ENCODE peak calls at places on chromosomes 5 and 9, in four cellular contexts. P is IMR-90, O is H9, F is H1. I is an unnamed sample.

GRCh38 chr5:170429014-170429413 is 39.8 kb upstream of the KCNMB1 start:
- DNase-seq in O (peak), F (no peak), P (no peak), I (peak)

GRCh38 chr5:88269222-88269771 is 652 bp upstream of the TMEM161B start:
- DNase-seq in P (peak), O (no peak), F (no peak), I (no peak)

GRCh38 chr9:10232352-10232930 is 380.4 kb downstream of the PTPRD start:
- DNase-seq in O (no peak), F (no peak), P (peak), I (peak)

GRCh38 chr5:172788771-172789686 is 18.0 kb upstream of the DUSP1 start:
- DNase-seq in F (no peak), O (peak), P (no peak), I (peak)

GRCh38 chr5:14458414-14458813 is 123.2 kb upstream of the OTULINL start:
- DNase-seq in F (no peak), P (no peak), O (no peak), I (no peak)

GRCh38 chr5:166088389-166089039 is 2202.9 kb upstream of the WWC1 start:
- DNase-seq in F (no peak), O (no peak), P (no peak), I (peak)

GRCh38 chr9:27194401-27195091 is 85.5 kb downstream of the TEK start:
- DNase-seq in P (peak), F (no peak), O (no peak), I (peak)

GRCh38 chr5:173835131-173835530 is 53.0 kb upstream of the CPEB4 start:
- DNase-seq in O (no peak), P (no peak), F (no peak), I (no peak)

GRCh38 chr5:534006-534742 is 9.9 kb upstream of the SLC9A3 start:
- DNase-seq in F (no peak), P (no peak), O (no peak), I (no peak)

GRCh38 chr5:156755421-156756087 is 94.5 kb upstream of the PPP1R2B start:
- DNase-seq in F (no peak), O (no peak), P (peak), I (peak)

GRCh38 chr5:21236896-21237830 is 1249.2 kb upstream of the CDH18 start:
- DNase-seq in P (no peak), F (no peak), O (no peak), I (no peak)

GRCh38 chr5:133944263-133945230 is 23.9 kb downstream of the C5orf15 start:
- DNase-seq in F (no peak), O (peak), P (peak), I (peak)

GRCh38 chr5:92884464-92884863 is 696.6 kb downstream of the NR2F1-AS1 start:
- DNase-seq in F (no peak), O (no peak), P (no peak), I (peak)

GRCh38 chr5:122473138-122473843 is 161.3 kb downstream of the SNCAIP start:
- DNase-seq in O (no peak), P (no peak), F (no peak), I (no peak)

GRCh38 chr9:69157751-69158466 is 16.2 kb upstream of the TJP2 start:
- DNase-seq in P (peak), F (no peak), O (peak), I (no peak)

GRCh38 chr5:40401965-40402364 is 277.8 kb upstream of the PTGER4 start:
- DNase-seq in P (peak), O (no peak), F (no peak), I (peak)

GRCh38 chr9:89710689-89711088 is 105.9 kb downstream of the GADD45G start:
- DNase-seq in P (no peak), F (no peak), O (no peak), I (no peak)

GRCh38 chr5:61758711-61759110 is 426.7 kb downstream of the ZSWIM6 start:
- DNase-seq in F (no peak), O (no peak), P (no peak), I (no peak)

GRCh38 chr9:34536685-34537084 is 13.9 kb upstream of the ENHO start:
- DNase-seq in O (no peak), F (no peak), P (no peak), I (no peak)

GRCh38 chr5:115963566-115963965 is 1.3 kb downstream of the LVRN start:
- DNase-seq in P (no peak), F (no peak), O (no peak), I (peak)

GRCh38 chr5:135219239-135219638 is 179.8 kb downstream of the MACROH2A1 start:
- DNase-seq in O (no peak), P (no peak), F (no peak), I (no peak)

GRCh38 chr5:57735754-57736153 is 253.1 kb upstream of the ACTBL2 start:
- DNase-seq in F (no peak), P (peak), O (no peak), I (no peak)

GRCh38 chr5:124742983-124743533 is 3.4 kb downstream of the ZNF608 start:
- DNase-seq in P (peak), O (no peak), F (no peak), I (peak)

GRCh38 chr5:154444559-154445421 is 1.0 kb upstream of the SAP30L start:
- DNase-seq in O (peak), P (no peak), F (no peak), I (peak)

GRCh38 chr5:94690778-94691177 is 72.3 kb downstream of the SLF1 start:
- DNase-seq in P (peak), O (no peak), F (no peak), I (no peak)

GRCh38 chr5:350355-350754 is 28.8 kb downstream of the AHRR start:
- DNase-seq in P (no peak), O (peak), F (no peak), I (peak)

GRCh38 chr9:104774132-104774531 is 10.2 kb downstream of the NIPSNAP3B start:
- DNase-seq in O (no peak), P (no peak), F (no peak), I (no peak)

GRCh38 chr9:89497181-89497963 is 541 bp downstream of the SEMA4D start:
- DNase-seq in O (no peak), F (no peak), P (no peak), I (peak)

GRCh38 chr9:86965627-86966395 is 18.5 kb upstream of the GAS1 start:
- DNase-seq in F (no peak), P (peak), O (no peak), I (no peak)

GRCh38 chr9:17519761-17520160 is 59.1 kb upstream of the SH3GL2 start:
- DNase-seq in F (no peak), O (no peak), P (peak), I (no peak)

GRCh38 chr9:17536027-17536426 is 42.8 kb upstream of the SH3GL2 start:
- DNase-seq in F (no peak), P (no peak), O (no peak), I (no peak)

GRCh38 chr9:17824927-17825659 is 246.2 kb downstream of the SH3GL2 start:
- DNase-seq in P (no peak), F (no peak), O (no peak), I (no peak)

GRCh38 chr9:90995516-90995915 is 193.9 kb downstream of the SYK start:
- DNase-seq in P (no peak), F (no peak), O (no peak), I (no peak)

GRCh38 chr5:2066373-2066772 is 183.6 kb upstream of the IRX4 start:
- DNase-seq in P (no peak), F (no peak), O (no peak), I (no peak)

GRCh38 chr5:124736814-124737186 is 9.6 kb downstream of the ZNF608 start:
- DNase-seq in O (no peak), F (no peak), P (no peak), I (no peak)

GRCh38 chr5:169781452-169782345 is 144.6 kb downstream of the DOCK2 start:
- DNase-seq in F (no peak), O (no peak), P (no peak), I (no peak)

GRCh38 chr9:35277649-35278359 is 116.0 kb downstream of the UNC13B start:
- DNase-seq in P (peak), O (no peak), F (no peak), I (no peak)

GRCh38 chr5:18745591-18745987 is 1111.3 kb downstream of the TAF11L14 start:
- DNase-seq in F (no peak), P (no peak), O (no peak), I (no peak)

GRCh38 chr9:127205952-127206351 is 58.6 kb upstream of the GARNL3 start:
- DNase-seq in O (no peak), P (no peak), F (no peak), I (no peak)

GRCh38 chr9:127204771-127205470 is 59.7 kb upstream of the GARNL3 start:
- DNase-seq in P (peak), F (no peak), O (peak), I (peak)

GRCh38 chr9:127201731-127202130 is 62.8 kb upstream of the GARNL3 start:
- DNase-seq in F (no peak), P (no peak), O (no peak), I (no peak)

GRCh38 chr9:127202461-127203139 is 62.0 kb upstream of the GARNL3 start:
- DNase-seq in F (no peak), O (no peak), P (no peak), I (peak)

GRCh38 chr9:127203501-127204327 is 60.9 kb upstream of the GARNL3 start:
- DNase-seq in P (no peak), O (no peak), F (no peak), I (no peak)
- H4K5ac ChIP-seq in P (no peak), O (no peak), F (no peak), I (no peak)

GRCh38 chr9:83583151-83584014 is 39.6 kb upstream of the IDNK start:
- DNase-seq in O (peak), F (peak), P (peak), I (peak)

GRCh38 chr9:83584995-83585394 is 37.9 kb upstream of the IDNK start:
- DNase-seq in O (peak), F (no peak), P (no peak), I (no peak)

DNA sequence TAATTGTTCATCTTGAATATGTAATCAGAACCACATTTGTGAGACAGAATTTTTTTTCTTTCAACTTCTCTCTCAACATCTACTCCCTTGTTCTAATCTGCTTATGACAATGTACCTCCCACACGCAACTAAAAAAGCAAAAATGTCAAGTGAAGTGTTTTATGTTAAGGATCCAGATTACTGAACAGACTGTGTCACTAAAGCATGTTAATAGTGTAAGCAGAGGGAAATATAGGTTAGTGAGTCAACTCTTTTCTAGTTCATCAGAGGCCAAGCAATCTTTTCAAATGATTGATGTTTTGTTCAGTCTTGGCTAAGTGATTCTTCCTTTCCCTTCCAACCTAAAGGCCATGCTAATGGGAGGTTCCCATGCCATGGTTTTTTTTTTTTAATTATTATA is 34.7 kb upstream of the IDNK start:
- DNase-seq in O (no peak), P (no peak), F (no peak), I (no peak)
- H4K5ac ChIP-seq in O (no peak), P (no peak), F (no peak), I (no peak)

DNA sequence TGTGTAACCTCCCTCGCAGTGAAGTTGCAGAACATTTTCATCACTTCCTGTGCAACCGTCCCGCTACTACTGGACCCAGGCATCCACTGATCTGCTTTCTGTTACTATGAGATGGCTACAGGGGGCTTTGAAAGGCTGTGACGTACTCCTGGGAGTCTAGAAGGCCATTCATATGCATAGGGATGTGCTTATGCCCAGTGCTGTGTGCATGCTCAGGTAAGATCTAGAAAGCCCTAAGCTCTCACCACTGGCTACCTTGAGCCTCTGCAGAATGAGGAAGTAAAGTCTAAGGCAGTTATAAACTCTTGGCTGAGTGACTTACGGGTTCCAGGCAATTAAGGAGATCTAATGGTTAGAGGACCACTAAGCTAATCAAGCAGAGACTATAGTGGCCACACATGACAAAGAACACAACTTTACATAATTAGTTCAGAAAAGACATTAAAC is 11.8 kb downstream of the HNRNPAB start:
- DNase-seq in F (no peak), P (no peak), O (no peak), I (no peak)
- H4K5ac ChIP-seq in F (no peak), P (no peak), O (no peak), I (no peak)

GRCh38 chr9:132507670-132508469 is 74.5 kb upstream of the BARHL1 start:
- DNase-seq in F (peak), O (peak), P (peak), I (peak)
- H4K5ac ChIP-seq in F (no peak), O (no peak), P (no peak), I (no peak)

GRCh38 chr9:134827559-134827958 is 53.1 kb upstream of the FCN2 start:
- DNase-seq in F (no peak), P (no peak), O (no peak), I (no peak)
- H4K5ac ChIP-seq in F (no peak), P (no peak), O (no peak), I (no peak)

DNA sequence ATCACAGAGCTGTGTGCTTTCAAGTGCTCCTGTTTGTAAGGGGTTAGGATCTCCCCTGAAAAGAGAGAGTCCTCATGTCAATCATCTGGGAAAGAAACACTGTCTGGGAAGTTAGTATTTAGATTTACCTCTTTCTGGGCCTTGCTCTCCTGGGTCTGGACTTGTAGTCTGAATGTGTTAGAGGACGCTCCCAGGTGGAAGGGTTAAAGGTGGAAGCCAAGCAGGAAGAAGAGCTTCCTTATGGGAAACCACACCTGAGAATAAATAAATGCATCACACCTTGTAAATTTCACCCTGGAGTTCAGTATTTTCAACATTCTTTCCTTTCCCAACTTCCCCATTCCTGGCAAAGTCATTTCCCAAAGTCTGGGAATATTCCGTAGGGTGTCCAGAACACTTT is 1.3 kb downstream of the PLGRKT start:
- DNase-seq in P (no peak), O (no peak), F (no peak), I (no peak)
- H4K5ac ChIP-seq in P (no peak), O (no peak), F (no peak), I (no peak)

GRCh38 chr9:113659740-113660139 is 196.2 kb downstream of the RGS3 start:
- DNase-seq in P (no peak), O (no peak), F (no peak), I (no peak)

GRCh38 chr9:113659039-113659438 is 195.5 kb downstream of the RGS3 start:
- DNase-seq in F (no peak), O (no peak), P (no peak), I (no peak)

GRCh38 chr9:113658565-113658935 is 195.0 kb downstream of the RGS3 start:
- DNase-seq in P (no peak), O (no peak), F (no peak), I (no peak)

GRCh38 chr9:113656771-113657670 is 193.5 kb downstream of the RGS3 start:
- DNase-seq in O (no peak), P (no peak), F (no peak), I (no peak)

GRCh38 chr9:113657765-113658564 is 194.4 kb downstream of the RGS3 start:
- DNase-seq in P (peak), O (peak), F (peak), I (peak)
- H4K5ac ChIP-seq in P (no peak), O (no peak), F (no peak), I (no peak)

DNA sequence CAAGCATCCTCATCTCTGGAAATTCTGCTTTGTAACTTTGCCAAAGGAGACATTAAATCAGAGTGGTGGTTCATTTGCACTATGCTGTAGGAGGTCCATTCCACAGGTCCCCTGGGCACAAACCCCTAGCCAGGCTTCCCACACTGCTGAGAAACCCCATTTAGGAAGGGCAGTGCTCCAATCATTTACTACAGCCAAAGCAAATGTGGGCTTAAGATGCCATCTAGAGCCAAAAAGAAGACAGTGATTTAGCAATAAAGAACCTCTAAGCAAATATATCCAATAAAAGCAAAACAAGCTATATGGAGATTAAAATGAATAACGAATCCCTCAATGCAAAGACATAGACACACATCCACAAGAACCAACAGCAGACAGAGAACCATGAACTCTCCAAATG is 129.0 kb upstream of the ALDH1B1 start:
- DNase-seq in O (no peak), F (no peak), P (peak), I (peak)
- H4K5ac ChIP-seq in O (no peak), F (no peak), P (no peak), I (no peak)

GRCh38 chr5:42598311-42598710 is 158.3 kb upstream of the CCDC152 start:
- DNase-seq in P (no peak), O (no peak), F (no peak), I (no peak)
- H4K5ac ChIP-seq in P (no peak), O (no peak), F (no peak), I (no peak)